ENCODE peak calls at places on chromosomes 2 and 18, in ten cellular contexts. D is lower leg skin, M is BJ, V is progenitor cell of endocrine pancreas, U is upper lobe of right lung, O is fibroblast of mammary gland, I is GM13977, P is right atrium auricular region, A is fibroblast of villous mesenchyme, C is MCF 10A. T is an unnamed sample.

GRCh38 chr2:191166111-191166755 is 15.4 kb upstream of the STAT4 start:
- DNase-seq in V (no peak), A (peak; percentile 62), C (peak; percentile 84), P (no peak), I (no peak), M (no peak), U (no peak), O (peak; percentile 84), D (no peak), T (no peak)

GRCh38 chr2:171410101-171410500 is 23.7 kb downstream of the METTL8 start:
- DNase-seq in M (no peak), P (no peak), V (no peak), U (no peak), A (peak; percentile 75), I (no peak), C (peak; percentile 71), D (no peak), O (peak; percentile 22), T (no peak)

GRCh38 chr2:19505199-19506136 is 147.0 kb upstream of the OSR1 start:
- DNase-seq in O (no peak), M (no peak), U (no peak), P (no peak), C (peak; percentile 6), D (no peak), I (no peak), V (no peak), A (no peak), T (no peak)

GRCh38 chr2:128612628-128613027 is 294.0 kb upstream of the HS6ST1 start:
- DNase-seq in I (no peak), A (no peak), C (no peak), V (no peak), O (no peak), U (peak; percentile 21), P (no peak), D (no peak), M (no peak), T (no peak)

GRCh38 chr2:201118957-201119848 is 3.2 kb downstream of the CFLAR start:
- DNase-seq in P (no peak), M (no peak), O (peak; percentile 44), D (no peak), C (no peak), A (peak; percentile 53), V (no peak), U (no peak), I (no peak), T (no peak)

GRCh38 chr2:141015339-141016047 is 1115.3 kb downstream of the LRP1B start:
- DNase-seq in O (no peak), M (no peak), C (no peak), U (no peak), D (no peak), V (no peak), I (no peak), P (no peak), A (no peak), T (no peak)

GRCh38 chr18:40109251-40110049 is 1845.6 kb upstream of the PIK3C3 start:
- DNase-seq in I (no peak), P (no peak), V (no peak), O (no peak), A (no peak), D (no peak), U (no peak), C (no peak), M (no peak), T (no peak)

GRCh38 chr2:121608967-121609366 is 40.3 kb downstream of the CLASP1 start:
- DNase-seq in A (peak; percentile 11), C (no peak), O (no peak), I (no peak), V (no peak), P (no peak), M (no peak), U (no peak), D (no peak), T (no peak)

GRCh38 chr18:36493349-36494281 is 196.1 kb downstream of the FHOD3 start:
- DNase-seq in C (no peak), V (no peak), O (peak; percentile 62), A (no peak), M (no peak), D (no peak), U (no peak), I (no peak), P (peak; percentile 72), T (no peak)

GRCh38 chr2:39275016-39275415 is 31.2 kb upstream of the CDKL4 start:
- DNase-seq in O (no peak), V (no peak), A (no peak), M (no peak), I (no peak), P (no peak), C (peak; percentile 49), U (no peak), D (no peak), T (no peak)

GRCh38 chr18:11005528-11005927 is 143.8 kb downstream of the PIEZO2 start:
- DNase-seq in C (peak; percentile 56), O (peak; percentile 74), M (no peak), I (no peak), A (peak; percentile 99), V (peak; percentile 26), D (no peak), P (no peak), U (no peak), T (no peak)

DNA sequence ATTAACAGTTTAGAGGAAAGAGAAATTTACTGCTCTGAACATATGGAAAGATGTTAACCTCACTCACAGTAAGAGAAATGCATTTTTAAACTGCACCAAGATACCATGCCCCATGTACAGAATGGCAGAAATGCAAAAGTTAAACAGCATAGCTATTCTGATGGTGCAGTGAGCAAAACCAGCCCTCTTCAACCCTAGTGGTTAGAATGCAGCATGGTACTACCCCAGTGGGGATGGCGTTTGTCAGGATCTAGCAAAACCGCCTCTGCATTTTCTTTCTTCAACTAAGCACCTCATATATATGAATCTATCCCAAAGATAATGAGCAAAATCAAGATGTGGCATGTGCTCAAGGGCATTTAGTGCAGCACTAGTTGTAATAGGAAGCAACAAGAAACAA is 98.0 kb downstream of the MGAT5 start:
- DNase-seq in M (no peak), V (no peak), C (no peak), I (no peak), U (no peak), D (no peak), A (no peak), O (no peak), P (no peak), T (no peak)
- TF ChIP-seq CTCF in M (no peak), V (peak; percentile 17), C (no peak), I (no peak), U (no peak), D (no peak), A (peak; percentile 11), O (no peak), P (no peak), T (no peak)

DNA sequence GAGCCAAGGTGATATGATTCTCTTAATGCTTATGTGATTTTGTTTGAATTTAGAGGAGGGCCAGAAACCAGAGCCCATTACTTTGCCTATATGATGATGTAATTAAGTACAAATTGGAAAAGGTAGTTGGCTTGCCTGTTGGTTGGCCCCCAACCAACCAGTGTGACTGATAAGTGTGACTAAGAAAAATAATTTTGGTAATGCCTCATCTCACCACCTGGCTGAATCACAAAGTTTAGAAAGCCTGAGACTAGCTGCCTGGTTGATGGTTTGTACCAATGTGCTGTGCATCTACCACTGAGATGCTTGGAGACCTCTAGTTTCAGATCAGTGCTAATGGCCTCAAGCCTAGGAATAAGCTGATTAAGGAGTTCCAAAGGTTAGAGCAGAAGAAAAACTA is 338.7 kb downstream of the CDH2 start:
- DNase-seq in P (no peak), D (no peak), I (no peak), M (no peak), U (no peak), A (no peak), V (no peak), O (peak; percentile 10), C (peak; percentile 49), T (no peak)
- TF ChIP-seq CTCF in P (no peak), D (no peak), I (no peak), M (no peak), U (no peak), A (no peak), V (no peak), O (no peak), C (no peak), T (no peak)

DNA sequence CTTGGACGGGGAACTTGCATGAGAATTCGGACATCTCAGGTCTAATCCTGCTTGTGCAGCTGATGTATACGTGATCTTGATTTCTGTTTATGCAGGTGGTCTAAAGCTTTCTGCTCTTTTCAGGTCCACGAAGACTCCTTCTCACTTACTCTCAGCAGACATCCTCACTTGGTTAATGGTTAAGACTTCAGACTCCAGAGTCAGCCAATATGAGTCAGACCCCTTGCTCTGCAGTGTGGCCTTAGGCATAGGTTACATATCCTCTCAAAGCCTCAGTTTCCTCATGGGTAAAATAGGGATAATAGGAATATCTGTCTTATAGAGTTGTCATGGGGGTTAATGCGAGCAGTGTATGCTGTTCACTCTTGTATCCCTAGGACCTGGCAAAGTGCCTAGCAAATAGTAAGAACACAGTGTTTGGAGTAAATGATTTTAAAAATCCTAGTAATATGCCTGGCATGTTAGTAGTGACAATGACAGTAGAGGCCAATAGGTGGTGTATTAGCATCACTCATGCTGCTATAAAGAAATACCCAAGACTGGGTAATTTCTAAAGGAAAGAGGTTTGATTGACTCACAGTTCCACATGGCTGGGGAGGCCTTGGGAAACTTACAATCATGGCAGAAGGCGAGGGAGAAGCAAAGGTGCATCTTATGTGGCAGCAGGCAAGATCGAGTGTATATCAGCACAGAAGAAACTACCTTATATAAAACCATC is 42.3 kb downstream of the XRCC5 start:
- DNase-seq in I (no peak), D (no peak), C (no peak), M (no peak), U (no peak), V (no peak), A (no peak), O (peak; percentile 18), P (no peak), T (no peak)
- TF ChIP-seq CTCF in I (no peak), D (no peak), C (no peak), M (peak; percentile 23), U (no peak), V (no peak), A (peak; percentile 16), O (peak; percentile 16), P (no peak), T (no peak)

GRCh38 chr2:58046335-58046584 is 346 bp upstream of the VRK2 start:
- DNase-seq in A (no peak), D (no peak), V (no peak), O (no peak), I (no peak), P (no peak), U (no peak), M (no peak), C (no peak), T (no peak)

GRCh38 chr2:58047373-58047674 is 718 bp downstream of the VRK2 start:
- DNase-seq in V (no peak), O (no peak), A (no peak), C (no peak), P (no peak), I (peak; percentile 53), M (no peak), D (no peak), U (no peak), T (no peak)

GRCh38 chr2:58047969-58048368 is 1.4 kb downstream of the VRK2 start:
- DNase-seq in O (no peak), M (no peak), D (no peak), A (no peak), U (no peak), V (no peak), C (peak; percentile 14), I (no peak), P (no peak), T (no peak)

GRCh38 chr2:58045580-58046334 is 849 bp upstream of the VRK2 start:
- DNase-seq in A (no peak), V (no peak), D (no peak), M (no peak), I (no peak), P (no peak), C (no peak), O (no peak), U (peak; percentile 48), T (no peak)

GRCh38 chr2:58046585-58047372 is at the start of gene VRK2:
- DNase-seq in A (peak; percentile 92), U (peak; percentile 97), O (peak; percentile 89), I (peak; percentile 87), P (peak; percentile 84), C (peak; percentile 97), D (peak; percentile 96), M (peak; percentile 56), V (peak; percentile 79), T (peak; percentile 61)
- TF ChIP-seq CTCF in A (peak; percentile 10), U (peak; percentile 12), O (no peak), I (no peak), P (no peak), C (no peak), D (no peak), M (no peak), V (no peak), T (no peak)

T was measured in neural crest cell.